ENCODE peak calls at places on chromosomes 2 and 18, in six cellular contexts. One of them, this sample, is unnamed.

GRCh38 chr18:79332601-79333000 is 63.1 kb upstream of the NFATC1 start:
- DNase-seq in Peyer's patch: no peak
- DNase-seq in OCI-LY7: no peak
- DNase-seq in RWPE2: no peak
- DNase-seq in GM23338: peak
- DNase-seq in AG09309: no peak
- DNase-seq in this sample: no peak

GRCh38 chr2:238883315-238884004 is 35.6 kb downstream of the TWIST2 start:
- DNase-seq in AG09309: no peak
- DNase-seq in GM23338: no peak
- DNase-seq in Peyer's patch: no peak
- DNase-seq in RWPE2: no peak
- DNase-seq in OCI-LY7: no peak
- DNase-seq in this sample: no peak

GRCh38 chr2:12796617-12797016 is 79.9 kb downstream of the TRIB2 start:
- DNase-seq in RWPE2: no peak
- DNase-seq in OCI-LY7: no peak
- DNase-seq in AG09309: no peak
- DNase-seq in GM23338: no peak
- DNase-seq in Peyer's patch: no peak
- DNase-seq in this sample: no peak

GRCh38 chr18:58593930-58594329 is 35.0 kb downstream of the ALPK2 start:
- DNase-seq in RWPE2: no peak
- DNase-seq in GM23338: no peak
- DNase-seq in AG09309: no peak
- DNase-seq in OCI-LY7: no peak
- DNase-seq in Peyer's patch: no peak
- DNase-seq in this sample: no peak

GRCh38 chr2:132420776-132421175 is 4.2 kb downstream of the GPR39 start:
- DNase-seq in OCI-LY7: no peak
- DNase-seq in AG09309: no peak
- DNase-seq in Peyer's patch: no peak
- DNase-seq in GM23338: no peak
- DNase-seq in RWPE2: no peak
- DNase-seq in this sample: no peak

GRCh38 chr2:89833116-89833779 is 1141.8 kb downstream of the RPIA start:
- DNase-seq in AG09309: no peak
- DNase-seq in RWPE2: no peak
- DNase-seq in GM23338: peak
- DNase-seq in OCI-LY7: no peak
- DNase-seq in Peyer's patch: no peak
- DNase-seq in this sample: no peak

GRCh38 chr2:111950241-111950640 is 51.8 kb downstream of the MERTK start:
- DNase-seq in RWPE2: no peak
- DNase-seq in GM23338: no peak
- DNase-seq in AG09309: no peak
- DNase-seq in Peyer's patch: no peak
- DNase-seq in OCI-LY7: no peak
- DNase-seq in this sample: no peak

GRCh38 chr2:236731767-236732580 is 162.3 kb downstream of the ACKR3 start:
- DNase-seq in AG09309: peak
- DNase-seq in OCI-LY7: no peak
- DNase-seq in RWPE2: no peak
- DNase-seq in Peyer's patch: no peak
- DNase-seq in GM23338: no peak
- DNase-seq in this sample: peak

GRCh38 chr2:231332388-231332787 is 63.1 kb upstream of the B3GNT7 start:
- DNase-seq in AG09309: no peak
- DNase-seq in GM23338: no peak
- DNase-seq in OCI-LY7: no peak
- DNase-seq in RWPE2: no peak
- DNase-seq in Peyer's patch: no peak
- DNase-seq in this sample: no peak

GRCh38 chr2:230890696-230891095 is 26.0 kb downstream of the ITM2C start:
- DNase-seq in Peyer's patch: peak
- DNase-seq in AG09309: no peak
- DNase-seq in RWPE2: no peak
- DNase-seq in OCI-LY7: no peak
- DNase-seq in GM23338: no peak
- DNase-seq in this sample: no peak

GRCh38 chr18:13831864-13832508 is 8.0 kb downstream of the MC5R start:
- DNase-seq in RWPE2: no peak
- DNase-seq in OCI-LY7: no peak
- DNase-seq in GM23338: peak
- DNase-seq in Peyer's patch: no peak
- DNase-seq in AG09309: no peak
- DNase-seq in this sample: no peak

GRCh38 chr2:63880603-63881002 is 38.9 kb downstream of the UGP2 start:
- DNase-seq in RWPE2: no peak
- DNase-seq in GM23338: peak
- DNase-seq in AG09309: no peak
- DNase-seq in OCI-LY7: no peak
- DNase-seq in Peyer's patch: no peak
- DNase-seq in this sample: no peak

GRCh38 chr2:217902281-217903141 is 100.3 kb downstream of the TNS1 start:
- DNase-seq in OCI-LY7: no peak
- DNase-seq in GM23338: no peak
- DNase-seq in RWPE2: no peak
- DNase-seq in AG09309: no peak
- DNase-seq in Peyer's patch: no peak
- DNase-seq in this sample: no peak

GRCh38 chr2:174800436-174801195 is 36.3 kb upstream of the CHRNA1 start:
- DNase-seq in OCI-LY7: no peak
- DNase-seq in GM23338: no peak
- DNase-seq in RWPE2: no peak
- DNase-seq in AG09309: no peak
- DNase-seq in Peyer's patch: no peak
- DNase-seq in this sample: no peak

DNA sequence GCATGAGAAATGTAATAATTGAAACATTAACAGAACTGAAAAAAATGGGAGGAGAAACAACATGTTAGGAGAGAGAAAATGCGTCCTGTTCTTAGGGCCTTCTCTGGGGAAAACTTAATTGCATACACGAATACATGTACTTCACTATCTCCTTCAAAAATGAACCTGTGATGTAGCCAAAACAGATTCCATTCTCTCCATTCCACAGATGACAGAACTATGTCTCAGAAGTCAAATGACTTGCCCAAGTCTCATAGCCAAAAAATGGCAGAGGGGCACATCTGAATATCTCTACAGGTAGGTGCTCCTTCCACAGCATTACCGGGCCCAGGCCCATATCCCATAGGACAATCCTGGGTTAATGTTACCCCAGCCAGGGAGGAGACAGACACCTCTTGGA is 3.9 kb upstream of the DCTN1 start:
- DNase-seq in Peyer's patch: no peak
- DNase-seq in OCI-LY7: no peak
- DNase-seq in RWPE2: no peak
- DNase-seq in AG09309: no peak
- DNase-seq in GM23338: no peak
- DNase-seq in this sample: no peak
- H3K4me3 ChIP-seq in Peyer's patch: no peak
- H3K4me3 ChIP-seq in OCI-LY7: no peak
- H3K4me3 ChIP-seq in RWPE2: no peak
- H3K4me3 ChIP-seq in AG09309: no peak
- H3K4me3 ChIP-seq in GM23338: no peak
- H3K4me3 ChIP-seq in this sample: no peak

GRCh38 chr18:55577812-55578539 is 10.0 kb downstream of the TCF4 start:
- DNase-seq in GM23338: peak
- DNase-seq in OCI-LY7: no peak
- DNase-seq in Peyer's patch: no peak
- DNase-seq in AG09309: no peak
- DNase-seq in RWPE2: no peak
- DNase-seq in this sample: no peak
- TF ChIP-seq CTCF in GM23338: no peak
- TF ChIP-seq CTCF in OCI-LY7: no peak
- TF ChIP-seq CTCF in Peyer's patch: no peak
- TF ChIP-seq CTCF in AG09309: no peak
- TF ChIP-seq CTCF in RWPE2: peak
- TF ChIP-seq CTCF in this sample: no peak

DNA sequence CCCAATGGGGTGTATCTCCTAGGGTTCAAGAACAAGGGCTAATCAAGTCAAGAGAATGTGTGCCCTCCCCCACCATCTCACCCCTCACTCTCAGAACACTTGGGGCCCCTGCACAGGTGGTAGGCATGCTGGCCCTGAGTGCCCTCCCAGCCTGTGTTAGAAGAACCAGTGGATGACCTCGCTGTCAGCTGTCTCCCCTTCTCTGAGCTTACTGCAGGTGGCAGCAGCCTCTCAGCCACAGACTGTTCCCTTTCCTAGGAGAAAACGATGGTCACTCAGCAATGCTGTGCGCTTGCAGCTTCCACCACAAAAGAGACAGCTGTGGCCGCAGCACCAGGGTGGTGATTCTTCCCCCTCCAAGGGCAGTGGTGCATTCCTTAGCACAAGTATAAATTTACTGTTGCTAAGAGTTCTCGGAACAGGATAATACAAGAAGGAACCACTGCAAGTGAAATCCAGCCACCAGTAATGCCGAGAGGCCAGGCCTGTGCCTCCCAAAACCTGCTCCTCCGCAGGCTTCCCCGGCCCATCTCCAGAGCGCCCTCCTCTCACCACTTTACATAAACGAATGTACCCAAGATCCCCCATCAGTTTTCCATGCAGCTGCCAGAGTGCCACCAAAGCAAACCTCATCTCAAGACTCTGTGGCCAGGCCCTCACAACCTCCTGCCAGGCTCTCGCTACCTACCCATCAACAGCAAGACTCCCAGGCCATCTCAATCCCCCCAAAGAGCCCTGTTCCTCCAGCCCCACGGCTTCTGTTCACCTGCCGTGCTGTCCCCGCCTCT is 935 bp upstream of the RAMP1 start:
- DNase-seq in RWPE2: no peak
- DNase-seq in AG09309: peak
- DNase-seq in GM23338: peak
- DNase-seq in OCI-LY7: peak
- DNase-seq in Peyer's patch: peak
- DNase-seq in this sample: peak
- H3K4me3 ChIP-seq in RWPE2: no peak
- H3K4me3 ChIP-seq in AG09309: no peak
- H3K4me3 ChIP-seq in GM23338: peak
- H3K4me3 ChIP-seq in OCI-LY7: no peak
- H3K4me3 ChIP-seq in Peyer's patch: peak
- H3K4me3 ChIP-seq in this sample: no peak

GRCh38 chr18:63339920-63340484 is 20.4 kb upstream of the BCL2 start:
- DNase-seq in OCI-LY7: peak
- DNase-seq in Peyer's patch: no peak
- DNase-seq in RWPE2: no peak
- DNase-seq in AG09309: no peak
- DNase-seq in GM23338: peak
- DNase-seq in this sample: peak

GRCh38 chr18:63344918-63345317 is 22.1 kb downstream of the KDSR start:
- DNase-seq in OCI-LY7: no peak
- DNase-seq in AG09309: no peak
- DNase-seq in Peyer's patch: no peak
- DNase-seq in RWPE2: no peak
- DNase-seq in GM23338: no peak
- DNase-seq in this sample: no peak

GRCh38 chr18:63344263-63344662 is 22.7 kb downstream of the KDSR start:
- DNase-seq in GM23338: no peak
- DNase-seq in OCI-LY7: no peak
- DNase-seq in AG09309: no peak
- DNase-seq in Peyer's patch: no peak
- DNase-seq in RWPE2: no peak
- DNase-seq in this sample: no peak

GRCh38 chr18:63346031-63346430 is 21.0 kb downstream of the KDSR start:
- DNase-seq in GM23338: no peak
- DNase-seq in Peyer's patch: no peak
- DNase-seq in OCI-LY7: no peak
- DNase-seq in AG09309: no peak
- DNase-seq in RWPE2: peak
- DNase-seq in this sample: no peak

DNA sequence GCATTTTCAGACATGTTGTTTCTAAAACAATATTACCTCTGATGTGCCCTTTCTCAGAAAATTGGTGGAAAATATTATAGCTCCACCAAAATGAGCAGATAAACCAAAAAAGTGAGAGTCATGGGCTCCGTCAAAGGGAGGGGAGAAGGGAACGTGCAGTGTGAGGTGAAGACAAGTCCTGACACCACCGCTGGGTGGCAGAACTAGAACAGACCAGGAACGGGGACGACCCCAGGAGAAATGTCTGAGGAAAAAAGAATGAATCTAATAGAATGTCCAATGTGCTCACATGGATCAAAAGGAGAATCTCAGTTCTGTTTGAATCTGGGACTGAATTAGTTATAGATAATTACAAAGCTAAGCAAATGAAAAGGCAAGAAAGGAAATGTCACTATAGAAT is 22.6 kb upstream of the BCL2 start:
- DNase-seq in Peyer's patch: no peak
- DNase-seq in OCI-LY7: peak
- DNase-seq in RWPE2: no peak
- DNase-seq in GM23338: peak
- DNase-seq in AG09309: no peak
- DNase-seq in this sample: peak
- TF ChIP-seq CTCF in Peyer's patch: no peak
- TF ChIP-seq CTCF in OCI-LY7: peak
- TF ChIP-seq CTCF in RWPE2: peak
- TF ChIP-seq CTCF in GM23338: peak
- TF ChIP-seq CTCF in AG09309: peak
- TF ChIP-seq CTCF in this sample: peak

GRCh38 chr2:74499269-74499939 is at the start of gene LBX2:
- DNase-seq in AG09309: no peak
- DNase-seq in RWPE2: no peak
- DNase-seq in OCI-LY7: no peak
- DNase-seq in GM23338: peak
- DNase-seq in Peyer's patch: no peak
- DNase-seq in this sample: no peak

GRCh38 chr2:74496997-74497776 is 2.2 kb downstream of the LBX2 start:
- DNase-seq in RWPE2: no peak
- DNase-seq in GM23338: no peak
- DNase-seq in AG09309: no peak
- DNase-seq in OCI-LY7: no peak
- DNase-seq in Peyer's patch: no peak
- DNase-seq in this sample: no peak

GRCh38 chr2:74499940-74500577 is 656 bp upstream of the LBX2 start:
- DNase-seq in RWPE2: no peak
- DNase-seq in AG09309: no peak
- DNase-seq in GM23338: peak
- DNase-seq in OCI-LY7: no peak
- DNase-seq in Peyer's patch: no peak
- DNase-seq in this sample: no peak

GRCh38 chr2:74497777-74498499 is 1.5 kb downstream of the LBX2 start:
- DNase-seq in RWPE2: no peak
- DNase-seq in GM23338: peak
- DNase-seq in Peyer's patch: peak
- DNase-seq in AG09309: no peak
- DNase-seq in OCI-LY7: no peak
- DNase-seq in this sample: no peak

GRCh38 chr2:74498500-74499268 is 719 bp downstream of the LBX2 start:
- DNase-seq in OCI-LY7: no peak
- DNase-seq in AG09309: no peak
- DNase-seq in RWPE2: no peak
- DNase-seq in GM23338: peak
- DNase-seq in Peyer's patch: peak
- DNase-seq in this sample: no peak
- H3K4me3 ChIP-seq in OCI-LY7: no peak
- H3K4me3 ChIP-seq in AG09309: peak
- H3K4me3 ChIP-seq in RWPE2: peak
- H3K4me3 ChIP-seq in GM23338: peak
- H3K4me3 ChIP-seq in Peyer's patch: peak
- H3K4me3 ChIP-seq in this sample: no peak

This sample was measured in WERI-Rb-1.